ENCODE peak calls at places on chromosomes 2 and 18, in eight cellular contexts. G, X, T, Z, E, N, J and O are unnamed samples.

GRCh38 chr2:3426615-3427014 is 47.1 kb downstream of the TRAPPC12 start:
- DNase-seq in G (no peak), X (no peak), T (no peak), Z (no peak), E (no peak), N (no peak), J (no peak), O (no peak)

GRCh38 chr2:227163445-227163997 is 484 bp downstream of the COL4A4 start:
- DNase-seq in G (peak; percentile 36), X (no peak), T (peak; percentile 26), Z (peak; percentile 11), E (peak; percentile 53), N (no peak), J (no peak), O (peak; percentile 59)

GRCh38 chr2:63613391-63613901 is 24.7 kb downstream of the MDH1 start:
- DNase-seq in G (no peak), X (no peak), T (no peak), Z (no peak), E (no peak), N (no peak), J (no peak), O (no peak)

GRCh38 chr2:218075975-218076811 is 7.1 kb downstream of the RUFY4 start:
- DNase-seq in G (peak; percentile 59), X (no peak), T (no peak), Z (no peak), E (no peak), N (no peak), J (no peak), O (no peak)

GRCh38 chr18:44325903-44326650 is 354.6 kb upstream of the SETBP1 start:
- DNase-seq in G (no peak), X (peak; percentile 39), T (peak; percentile 30), Z (no peak), E (peak; percentile 81), N (no peak), J (no peak), O (peak; percentile 82)

GRCh38 chr2:15713475-15713874 is 121.8 kb downstream of the DDX1 start:
- DNase-seq in G (no peak), X (no peak), T (no peak), Z (no peak), E (no peak), N (no peak), J (no peak), O (no peak)

GRCh38 chr18:58856881-58857280 is 7.8 kb upstream of the ZNF532 start:
- DNase-seq in G (no peak), X (no peak), T (peak; percentile 50), Z (no peak), E (no peak), N (no peak), J (no peak), O (no peak)

GRCh38 chr2:13543550-13543949 is 826.8 kb downstream of the TRIB2 start:
- DNase-seq in G (no peak), X (no peak), T (no peak), Z (no peak), E (no peak), N (no peak), J (no peak), O (no peak)

GRCh38 chr2:555164-555922 is 121.9 kb downstream of the TMEM18 start:
- DNase-seq in G (no peak), X (no peak), T (no peak), Z (no peak), E (peak; percentile 17), N (no peak), J (no peak), O (peak; percentile 30)

GRCh38 chr18:55322176-55322735 is 265.7 kb downstream of the TCF4 start:
- DNase-seq in G (peak; percentile 92), X (peak; percentile 93), T (peak; percentile 42), Z (peak; percentile 77), E (peak; percentile 76), N (peak; percentile 58), J (no peak), O (peak; percentile 81)

GRCh38 chr2:60219536-60219935 is 333.9 kb downstream of the BCL11A start:
- DNase-seq in G (no peak), X (no peak), T (no peak), Z (no peak), E (no peak), N (no peak), J (no peak), O (peak; percentile 59)

GRCh38 chr18:76615065-76615733 is 120.2 kb upstream of the ZNF516 start:
- DNase-seq in G (no peak), X (no peak), T (no peak), Z (no peak), E (no peak), N (no peak), J (no peak), O (no peak)

GRCh38 chr2:80145499-80145898 is 159.1 kb downstream of the LRRTM1 start:
- DNase-seq in G (no peak), X (no peak), T (no peak), Z (no peak), E (no peak), N (no peak), J (no peak), O (no peak)

GRCh38 chr18:3450358-3451107 is 561 bp downstream of the TGIF1 start:
- DNase-seq in G (peak; percentile 95), X (peak; percentile 81), T (peak; percentile 72), Z (peak; percentile 57), E (peak; percentile 75), N (peak; percentile 79), J (no peak), O (peak; percentile 75)
- TF ChIP-seq POLR2A in G (no peak), X (no peak), T (peak; percentile 3), Z (peak; percentile 18), E (no peak), N (peak; percentile 1), J (no peak), O (no peak)

GRCh38 chr18:12836551-12836950 is 47.5 kb downstream of the PTPN2 start:
- DNase-seq in G (no peak), X (no peak), T (no peak), Z (no peak), E (no peak), N (no peak), J (no peak), O (no peak)
- H3K4me1 ChIP-seq in G (peaks cover 36% of the 10 kb centered on the region), X (peaks cover 5% of the 10 kb centered on the region), T (peaks cover 34% of the 10 kb centered on the region), Z (peaks cover 12% of the 10 kb centered on the region), E (peaks cover 37% of the 10 kb centered on the region), N (peaks cover 6% of the 10 kb centered on the region), J (peaks cover 24% of the 10 kb centered on the region), O (peaks cover 7% of the 10 kb centered on the region)

GRCh38 chr2:236569593-236569973 is at the start of gene ACKR3:
- DNase-seq in G (peak; percentile 86), X (peak; percentile 84), T (peak; percentile 76), Z (peak; percentile 64), E (peak; percentile 90), N (peak; percentile 76), J (peak; percentile 41), O (peak; percentile 87)
- TF ChIP-seq POLR2A in G (no peak), X (peak; percentile 68), T (peak; percentile 33), Z (peak; percentile 64), E (peak; percentile 96), N (peak; percentile 71), J (no peak), O (peak; percentile 80)

GRCh38 chr2:203890733-203891132 is 23.2 kb downstream of the CTLA4 start:
- DNase-seq in G (no peak), X (no peak), T (no peak), Z (no peak), E (no peak), N (no peak), J (no peak), O (no peak)
- H3K4me1 ChIP-seq in G (no peaks in the 10 kb centered on the region), X (peaks cover 4% of the 10 kb centered on the region), T (no peaks in the 10 kb centered on the region), Z (no peaks in the 10 kb centered on the region), E (no peaks in the 10 kb centered on the region), N (no peaks in the 10 kb centered on the region), J (no peaks in the 10 kb centered on the region), O (no peaks in the 10 kb centered on the region)

GRCh38 chr2:171523339-171523931 is 1.2 kb downstream of the CYBRD1 start:
- DNase-seq in G (peak; percentile 91), X (peak; percentile 78), T (peak; percentile 79), Z (peak; percentile 56), E (peak; percentile 54), N (peak; percentile 79), J (peak; percentile 21), O (peak; percentile 92)
- TF ChIP-seq POLR2A in G (no peak), X (no peak), T (no peak), Z (no peak), E (peak; percentile 13), N (no peak), J (no peak), O (peak; percentile 74)

GRCh38 chr2:46537624-46538023 is 58.3 kb downstream of the TMEM247 start:
- DNase-seq in G (no peak), X (no peak), T (no peak), Z (no peak), E (no peak), N (no peak), J (no peak), O (no peak)
- H3K4me1 ChIP-seq in G (peaks cover 10% of the 10 kb centered on the region), X (peaks cover 19% of the 10 kb centered on the region), T (peaks cover 22% of the 10 kb centered on the region), Z (peaks cover 11% of the 10 kb centered on the region), E (peaks cover 23% of the 10 kb centered on the region), N (peaks cover 11% of the 10 kb centered on the region), J (peaks cover 47% of the 10 kb centered on the region), O (peaks cover 10% of the 10 kb centered on the region)

GRCh38 chr2:77571545-77571944 is 49.4 kb upstream of the LRRTM4 start:
- DNase-seq in G (no peak), X (no peak), T (no peak), Z (no peak), E (no peak), N (no peak), J (no peak), O (no peak)
- TF ChIP-seq POLR2A in G (no peak), X (no peak), T (no peak), Z (no peak), E (no peak), N (no peak), J (no peak), O (no peak)

GRCh38 chr2:192566863-192567262 is 372.1 kb upstream of the TMEFF2 start:
- DNase-seq in G (no peak), X (no peak), T (no peak), Z (no peak), E (no peak), N (no peak), J (no peak), O (no peak)
- H3K4me1 ChIP-seq in G (no peaks in the 10 kb centered on the region), X (no peaks in the 10 kb centered on the region), T (no peaks in the 10 kb centered on the region), Z (no peaks in the 10 kb centered on the region), E (no peaks in the 10 kb centered on the region), N (no peaks in the 10 kb centered on the region), J (no peaks in the 10 kb centered on the region), O (no peaks in the 10 kb centered on the region)

DNA sequence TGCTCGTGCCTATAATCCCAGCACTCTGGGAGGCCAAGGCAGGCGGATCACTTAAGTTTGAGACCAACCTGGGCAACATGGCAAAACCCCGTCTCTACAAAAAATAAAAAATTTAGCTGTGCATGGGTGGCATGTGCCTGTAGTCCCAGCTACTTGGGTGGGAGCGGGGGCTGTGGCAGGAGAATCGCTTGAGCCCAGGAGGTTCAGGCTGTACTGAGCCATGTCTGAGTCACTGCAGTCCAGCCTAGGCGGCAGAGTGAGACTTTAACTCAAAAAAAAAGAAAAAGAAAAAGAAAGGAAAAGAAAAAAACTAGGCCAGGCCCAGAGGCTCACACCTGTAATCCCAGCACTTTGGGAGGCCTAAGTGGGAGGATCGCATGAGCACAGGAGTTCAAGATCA is 30.8 kb downstream of the TWSG1 start:
- DNase-seq in G (no peak), X (no peak), T (no peak), Z (no peak), E (no peak), N (no peak), J (no peak), O (no peak)
- TF ChIP-seq POLR2A in G (no peak), X (no peak), T (no peak), Z (no peak), E (no peak), N (no peak), J (no peak), O (no peak)